ENCODE peak calls at places on chromosomes 7 and 10, in eight cellular contexts. H, U, G, M, J, B, L and F are unnamed samples. For H3K27me3, the result is how much of the 10 kb centered on the place peaks cover.

GRCh38 chr7:142795339-142795863 is 24.6 kb downstream of the PRSS2 start:
- DNase-seq in H (no peak), U (no peak), G (no peak), M (peak), J (no peak), B (peak), L (no peak), F (no peak)

GRCh38 chr7:149781921-149782320 is 8.5 kb upstream of the ZNF467 start:
- DNase-seq in H (no peak), U (no peak), G (peak), M (no peak), J (no peak), B (no peak), L (no peak), F (no peak)

GRCh38 chr10:33238643-33239042 is 95.8 kb downstream of the NRP1 start:
- DNase-seq in H (no peak), U (no peak), G (no peak), M (no peak), J (no peak), B (no peak), L (no peak), F (peak)

GRCh38 chr7:38321515-38321944 is 48.1 kb upstream of the TARP start:
- DNase-seq in H (peak), U (peak), G (no peak), M (no peak), J (no peak), B (no peak), L (peak), F (no peak)

GRCh38 chr7:140007051-140007690 is 55.6 kb downstream of the PARP12 start:
- DNase-seq in H (no peak), U (no peak), G (no peak), M (no peak), J (no peak), B (no peak), L (no peak), F (no peak)

GRCh38 chr7:91518058-91518457 is 253.8 kb downstream of the FZD1 start:
- DNase-seq in H (no peak), U (no peak), G (no peak), M (no peak), J (no peak), B (no peak), L (no peak), F (no peak)

GRCh38 chr7:64625114-64626082 is 40.5 kb upstream of the ZNF107 start:
- DNase-seq in H (no peak), U (no peak), G (no peak), M (peak), J (no peak), B (no peak), L (no peak), F (no peak)

GRCh38 chr10:75395171-75395954 is 6.2 kb downstream of the ZNF503 start:
- DNase-seq in H (peak), U (no peak), G (peak), M (no peak), J (peak), B (no peak), L (peak), F (no peak)

GRCh38 chr7:13061115-13061514 is 373.7 kb downstream of the ARL4A start:
- DNase-seq in H (no peak), U (no peak), G (no peak), M (no peak), J (no peak), B (no peak), L (no peak), F (no peak)

GRCh38 chr7:70156052-70156451 is 557.8 kb downstream of the AUTS2 start:
- DNase-seq in H (no peak), U (no peak), G (no peak), M (no peak), J (no peak), B (no peak), L (no peak), F (no peak)

GRCh38 chr10:116669832-116670644 is 49.3 kb downstream of the PNLIPRP2 start:
- DNase-seq in H (peak), U (no peak), G (no peak), M (peak), J (no peak), B (no peak), L (no peak), F (no peak)

GRCh38 chr7:35657125-35657524 is 37.8 kb downstream of the HERPUD2 start:
- DNase-seq in H (no peak), U (no peak), G (no peak), M (no peak), J (no peak), B (no peak), L (no peak), F (no peak)

GRCh38 chr10:16505168-16505567 is 16.5 kb downstream of the C1QL3 start:
- DNase-seq in H (no peak), U (no peak), G (no peak), M (no peak), J (no peak), B (no peak), L (no peak), F (no peak)

GRCh38 chr7:138257459-138258193 is 181.4 kb downstream of the AKR1D1 start:
- DNase-seq in H (peak), U (no peak), G (no peak), M (no peak), J (no peak), B (no peak), L (no peak), F (no peak)

GRCh38 chr10:60578217-60578616 is 188.5 kb upstream of the ANK3 start:
- DNase-seq in H (no peak), U (no peak), G (no peak), M (no peak), J (no peak), B (no peak), L (no peak), F (no peak)

GRCh38 chr10:61961278-61961677 is 59.8 kb downstream of the ARID5B start:
- DNase-seq in H (no peak), U (no peak), G (no peak), M (no peak), J (no peak), B (no peak), L (no peak), F (no peak)

GRCh38 chr10:121596668-121597503 is 1.4 kb downstream of the FGFR2 start:
- DNase-seq in H (peak), U (peak), G (peak), M (peak), J (no peak), B (no peak), L (no peak), F (no peak)

GRCh38 chr7:127254163-127254684 is 1.5 kb upstream of the GRM8 start:
- DNase-seq in H (no peak), U (no peak), G (no peak), M (no peak), J (no peak), B (no peak), L (no peak), F (no peak)

GRCh38 chr7:121761399-121761798 is 111.6 kb upstream of the PTPRZ1 start:
- DNase-seq in H (no peak), U (no peak), G (no peak), M (no peak), J (no peak), B (no peak), L (no peak), F (no peak)

GRCh38 chr7:150788474-150789269 is 11.5 kb downstream of the TMEM176B start:
- DNase-seq in H (peak), U (peak), G (no peak), M (no peak), J (peak), B (no peak), L (no peak), F (no peak)
- H3K27me3 ChIP-seq in H (under half), U (under half), G (under half), M (under half), J (under half), B (under half), L (under half), F (under half)

GRCh38 chr7:116726149-116726548 is 54.2 kb downstream of the MET start:
- DNase-seq in H (no peak), U (no peak), G (no peak), M (no peak), J (no peak), B (no peak), L (no peak), F (no peak)

GRCh38 chr7:116727432-116728009 is 55.5 kb downstream of the MET start:
- DNase-seq in H (no peak), U (no peak), G (no peak), M (no peak), J (no peak), B (no peak), L (no peak), F (no peak)

GRCh38 chr7:116728413-116728812 is 56.4 kb downstream of the MET start:
- DNase-seq in H (no peak), U (no peak), G (no peak), M (no peak), J (no peak), B (no peak), L (no peak), F (no peak)

GRCh38 chr7:116726713-116727431 is 54.9 kb downstream of the MET start:
- DNase-seq in H (peak), U (no peak), G (no peak), M (no peak), J (no peak), B (no peak), L (no peak), F (no peak)

GRCh38 chr7:116724560-116725231 is 52.7 kb downstream of the MET start:
- DNase-seq in H (no peak), U (no peak), G (no peak), M (no peak), J (no peak), B (no peak), L (no peak), F (no peak)
- H3K4me3 ChIP-seq in H (no peak), U (no peak), G (no peak), M (peak), J (no peak), B (no peak), L (no peak), F (no peak)

GRCh38 chr10:8061274-8062211 is 7.1 kb downstream of the GATA3 start:
- DNase-seq in H (no peak), U (no peak), G (no peak), M (no peak), J (no peak), B (peak), L (no peak), F (no peak)
- H3K27me3 ChIP-seq in H (under half), U (under half), G (under half), M (under half), J (half or more), B (under half), L (half or more), F (under half)

GRCh38 chr7:11212816-11213215 is 239.1 kb downstream of the PHF14 start:
- DNase-seq in H (peak), U (no peak), G (no peak), M (no peak), J (no peak), B (no peak), L (no peak), F (peak)

GRCh38 chr7:11210374-11210773 is 236.7 kb downstream of the PHF14 start:
- DNase-seq in H (no peak), U (no peak), G (no peak), M (no peak), J (no peak), B (no peak), L (no peak), F (no peak)

GRCh38 chr7:11216276-11216675 is 242.6 kb downstream of the PHF14 start:
- DNase-seq in H (no peak), U (no peak), G (no peak), M (no peak), J (no peak), B (no peak), L (no peak), F (no peak)

GRCh38 chr7:11213246-11213645 is 239.6 kb downstream of the PHF14 start:
- DNase-seq in H (no peak), U (no peak), G (no peak), M (no peak), J (no peak), B (no peak), L (no peak), F (no peak)

DNA sequence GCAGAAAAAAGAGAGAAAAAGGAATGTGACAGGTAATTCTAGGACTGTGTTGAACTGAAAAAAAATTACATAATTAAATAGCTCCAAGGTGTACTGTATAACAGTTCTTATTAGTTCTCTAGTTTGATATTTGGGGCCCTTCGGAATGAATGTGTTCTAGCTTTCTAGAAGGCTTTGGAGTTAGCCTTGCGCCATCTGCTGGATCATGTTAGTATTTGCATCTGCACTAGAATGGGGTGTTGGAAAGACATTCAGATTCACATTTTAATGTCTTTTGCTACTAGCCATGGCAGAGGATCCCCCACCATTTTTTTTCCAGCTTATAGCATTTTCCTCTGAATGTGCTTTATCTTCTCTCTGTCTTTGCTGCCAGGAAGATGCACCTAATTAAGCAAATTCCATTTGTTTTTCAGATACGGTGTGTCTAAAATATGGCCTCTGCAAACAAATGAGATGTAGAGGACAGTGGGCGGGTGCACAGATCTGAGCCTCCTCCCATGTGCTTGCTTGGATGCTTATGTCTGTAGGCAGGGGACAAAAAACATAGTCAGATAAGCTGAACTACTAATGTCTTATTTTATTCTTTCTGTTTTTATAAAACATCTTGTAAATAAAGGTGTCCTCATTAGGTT is 238.5 kb downstream of the PHF14 start:
- DNase-seq in H (peak), U (peak), G (no peak), M (peak), J (peak), B (peak), L (no peak), F (no peak)
- H3K4me3 ChIP-seq in H (no peak), U (no peak), G (no peak), M (no peak), J (no peak), B (no peak), L (no peak), F (no peak)

GRCh38 chr7:93883078-93883916 is 7.3 kb downstream of the TFPI2 start:
- DNase-seq in H (peak), U (no peak), G (no peak), M (no peak), J (no peak), B (no peak), L (no peak), F (no peak)

GRCh38 chr7:93882481-93882880 is 8.1 kb downstream of the TFPI2 start:
- DNase-seq in H (no peak), U (no peak), G (no peak), M (no peak), J (no peak), B (no peak), L (no peak), F (no peak)

GRCh38 chr7:93877742-93878141 is 12.8 kb downstream of the TFPI2 start:
- DNase-seq in H (no peak), U (no peak), G (no peak), M (no peak), J (no peak), B (no peak), L (no peak), F (no peak)

GRCh38 chr7:93883917-93884345 is 6.6 kb downstream of the TFPI2 start:
- DNase-seq in H (peak), U (no peak), G (no peak), M (no peak), J (no peak), B (no peak), L (no peak), F (no peak)

DNA sequence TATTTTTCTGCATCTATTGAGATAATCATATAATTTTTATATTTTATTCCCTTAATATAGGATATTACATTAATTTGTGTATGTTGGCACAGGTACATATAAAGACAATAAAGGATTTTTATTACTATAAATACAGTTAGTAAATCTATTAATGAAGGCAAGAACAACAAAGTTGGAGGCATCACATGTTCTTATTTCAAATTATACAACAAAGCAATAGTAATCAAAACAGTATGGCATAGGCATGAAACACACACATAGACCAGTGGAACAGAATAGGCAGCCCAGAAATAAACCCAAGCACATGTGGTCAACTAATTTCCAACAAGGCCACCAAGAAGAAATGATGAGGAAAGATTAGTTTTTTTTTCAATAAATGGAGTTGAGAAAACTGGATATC is 11.2 kb downstream of the TFPI2 start:
- DNase-seq in H (no peak), U (no peak), G (no peak), M (no peak), J (no peak), B (no peak), L (no peak), F (no peak)
- H3K27me3 ChIP-seq in H (under half), U (under half), G (under half), M (under half), J (under half), B (under half), L (under half), F (under half)

GRCh38 chr7:1510780-1511154 is 6.6 kb upstream of the INTS1 start:
- DNase-seq in H (no peak), U (no peak), G (no peak), M (no peak), J (no peak), B (peak), L (no peak), F (no peak)
- H3K4me3 ChIP-seq in H (no peak), U (no peak), G (no peak), M (no peak), J (no peak), B (no peak), L (no peak), F (no peak)

GRCh38 chr10:100325164-100325563 is 4.9 kb downstream of the PKD2L1 start:
- DNase-seq in H (no peak), U (no peak), G (no peak), M (no peak), J (no peak), B (no peak), L (no peak), F (no peak)
- H3K27me3 ChIP-seq in H (under half), U (under half), G (under half), M (under half), J (half or more), B (under half), L (under half), F (under half)

GRCh38 chr7:11620822-11621395 is 211.1 kb downstream of the THSD7A start:
- DNase-seq in H (no peak), U (no peak), G (no peak), M (no peak), J (no peak), B (no peak), L (no peak), F (no peak)

GRCh38 chr7:11616466-11616865 is 215.5 kb downstream of the THSD7A start:
- DNase-seq in H (no peak), U (no peak), G (no peak), M (no peak), J (no peak), B (no peak), L (no peak), F (no peak)

GRCh38 chr7:11615163-11615562 is 216.8 kb downstream of the THSD7A start:
- DNase-seq in H (no peak), U (no peak), G (no peak), M (no peak), J (no peak), B (no peak), L (no peak), F (no peak)

GRCh38 chr7:11623093-11623678 is 208.8 kb downstream of the THSD7A start:
- DNase-seq in H (no peak), U (no peak), G (no peak), M (no peak), J (no peak), B (no peak), L (no peak), F (peak)

DNA sequence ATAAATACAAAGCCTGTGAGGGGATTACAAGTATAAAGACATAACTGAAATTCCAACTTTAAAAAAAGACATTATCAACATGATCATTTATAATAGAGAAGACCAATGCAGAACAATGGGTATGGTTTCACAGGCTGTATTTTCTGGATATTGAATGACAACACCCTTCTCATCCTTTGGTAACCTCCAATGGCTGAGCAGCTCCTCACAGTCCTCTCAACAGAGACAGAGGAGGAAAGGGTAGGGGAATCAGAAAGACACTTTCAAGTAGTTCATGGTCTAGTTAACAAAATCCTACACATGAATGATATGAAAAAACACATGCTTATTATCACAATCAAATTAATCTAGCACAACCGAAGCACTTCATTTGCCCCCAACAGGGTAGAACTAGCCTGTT is 211.6 kb downstream of the THSD7A start:
- DNase-seq in H (no peak), U (no peak), G (no peak), M (no peak), J (no peak), B (no peak), L (no peak), F (no peak)
- H3K4me3 ChIP-seq in H (no peak), U (no peak), G (peak), M (no peak), J (no peak), B (no peak), L (no peak), F (no peak)

GRCh38 chr7:73718438-73718881 is 1.0 kb downstream of the STX1A start:
- DNase-seq in H (no peak), U (no peak), G (no peak), M (no peak), J (no peak), B (no peak), L (no peak), F (no peak)
- H3K27me3 ChIP-seq in H (under half), U (under half), G (under half), M (under half), J (under half), B (under half), L (under half), F (under half)